ENCODE peak calls at places on chromosomes 6 and 20, in five cellular contexts. One of them, this sample, is unnamed.

GRCh38 chr6:35926509-35927215 is 5.8 kb upstream of the SRPK1 start:
- DNase-seq in ovary: no peak
- DNase-seq in mammary epithelial cell: no peak
- DNase-seq in heart right ventricle: no peak
- DNase-seq in pancreas: no peak
- DNase-seq in this sample: no peak

GRCh38 chr20:38125157-38126056 is 39.7 kb downstream of the TGM2 start:
- DNase-seq in ovary: peak
- DNase-seq in mammary epithelial cell: no peak
- DNase-seq in heart right ventricle: peak
- DNase-seq in pancreas: peak
- DNase-seq in this sample: peak

GRCh38 chr6:69866351-69867074 is at the start of gene COL19A1:
- DNase-seq in ovary: no peak
- DNase-seq in mammary epithelial cell: no peak
- DNase-seq in heart right ventricle: peak
- DNase-seq in pancreas: peak
- DNase-seq in this sample: peak

GRCh38 chr6:98116513-98116912 is 717.9 kb upstream of the POU3F2 start:
- DNase-seq in ovary: no peak
- DNase-seq in mammary epithelial cell: no peak
- DNase-seq in heart right ventricle: no peak
- DNase-seq in pancreas: no peak
- DNase-seq in this sample: no peak

GRCh38 chr20:61934716-61935530 is 130.8 kb downstream of the TAF4 start:
- DNase-seq in ovary: peak
- DNase-seq in mammary epithelial cell: no peak
- DNase-seq in heart right ventricle: no peak
- DNase-seq in pancreas: no peak
- DNase-seq in this sample: no peak

GRCh38 chr6:4280721-4281120 is 145.3 kb upstream of the ECI2 start:
- DNase-seq in ovary: no peak
- DNase-seq in mammary epithelial cell: peak
- DNase-seq in heart right ventricle: no peak
- DNase-seq in pancreas: no peak
- DNase-seq in this sample: peak

GRCh38 chr20:59406446-59406845 is 106.0 kb downstream of the EDN3 start:
- DNase-seq in ovary: no peak
- DNase-seq in mammary epithelial cell: no peak
- DNase-seq in heart right ventricle: no peak
- DNase-seq in pancreas: no peak
- DNase-seq in this sample: no peak

GRCh38 chr6:81624443-81624842 is 128.0 kb downstream of the TENT5A start:
- DNase-seq in ovary: no peak
- DNase-seq in mammary epithelial cell: no peak
- DNase-seq in heart right ventricle: no peak
- DNase-seq in pancreas: no peak
- DNase-seq in this sample: no peak

GRCh38 chr6:169190970-169191369 is 62.7 kb downstream of the THBS2 start:
- DNase-seq in ovary: no peak
- DNase-seq in mammary epithelial cell: no peak
- DNase-seq in heart right ventricle: no peak
- DNase-seq in pancreas: no peak
- DNase-seq in this sample: peak

GRCh38 chr6:125088963-125089362 is 64.6 kb upstream of the TPD52L1 start:
- DNase-seq in ovary: no peak
- DNase-seq in mammary epithelial cell: no peak
- DNase-seq in heart right ventricle: no peak
- DNase-seq in pancreas: no peak
- DNase-seq in this sample: no peak

GRCh38 chr6:99746261-99746895 is 139.7 kb downstream of the PRDM13 start:
- DNase-seq in ovary: peak
- DNase-seq in mammary epithelial cell: peak
- DNase-seq in heart right ventricle: peak
- DNase-seq in pancreas: peak
- DNase-seq in this sample: peak

GRCh38 chr20:61316351-61316750 is 64.3 kb downstream of the CDH4 start:
- DNase-seq in ovary: no peak
- DNase-seq in mammary epithelial cell: no peak
- DNase-seq in heart right ventricle: no peak
- DNase-seq in pancreas: no peak
- DNase-seq in this sample: no peak

GRCh38 chr20:59677586-59677985 is 73.2 kb downstream of the PHACTR3 start:
- DNase-seq in ovary: no peak
- DNase-seq in mammary epithelial cell: no peak
- DNase-seq in heart right ventricle: no peak
- DNase-seq in pancreas: no peak
- DNase-seq in this sample: no peak

GRCh38 chr6:4931530-4932505 is 72.0 kb downstream of the RPP40 start:
- DNase-seq in ovary: no peak
- DNase-seq in mammary epithelial cell: peak
- DNase-seq in heart right ventricle: no peak
- DNase-seq in pancreas: no peak
- DNase-seq in this sample: no peak

GRCh38 chr6:56515081-56515905 is 127.4 kb downstream of the DST start:
- DNase-seq in ovary: no peak
- DNase-seq in mammary epithelial cell: no peak
- DNase-seq in heart right ventricle: no peak
- DNase-seq in pancreas: no peak
- DNase-seq in this sample: no peak

GRCh38 chr6:169956580-169956979 is 205.2 kb downstream of the ERMARD start:
- DNase-seq in ovary: no peak
- DNase-seq in mammary epithelial cell: no peak
- DNase-seq in heart right ventricle: no peak
- DNase-seq in pancreas: no peak
- DNase-seq in this sample: no peak

GRCh38 chr20:47152078-47152477 is 204.4 kb downstream of the ZMYND8 start:
- DNase-seq in ovary: no peak
- DNase-seq in mammary epithelial cell: no peak
- DNase-seq in heart right ventricle: no peak
- DNase-seq in pancreas: no peak
- DNase-seq in this sample: no peak

GRCh38 chr6:163793584-163793983 is 379.1 kb downstream of the QKI start:
- DNase-seq in ovary: no peak
- DNase-seq in mammary epithelial cell: peak
- DNase-seq in heart right ventricle: no peak
- DNase-seq in pancreas: no peak
- DNase-seq in this sample: no peak

GRCh38 chr20:59735917-59736316 is 131.6 kb downstream of the PHACTR3 start:
- DNase-seq in ovary: no peak
- DNase-seq in mammary epithelial cell: no peak
- DNase-seq in heart right ventricle: no peak
- DNase-seq in pancreas: no peak
- DNase-seq in this sample: no peak

DNA sequence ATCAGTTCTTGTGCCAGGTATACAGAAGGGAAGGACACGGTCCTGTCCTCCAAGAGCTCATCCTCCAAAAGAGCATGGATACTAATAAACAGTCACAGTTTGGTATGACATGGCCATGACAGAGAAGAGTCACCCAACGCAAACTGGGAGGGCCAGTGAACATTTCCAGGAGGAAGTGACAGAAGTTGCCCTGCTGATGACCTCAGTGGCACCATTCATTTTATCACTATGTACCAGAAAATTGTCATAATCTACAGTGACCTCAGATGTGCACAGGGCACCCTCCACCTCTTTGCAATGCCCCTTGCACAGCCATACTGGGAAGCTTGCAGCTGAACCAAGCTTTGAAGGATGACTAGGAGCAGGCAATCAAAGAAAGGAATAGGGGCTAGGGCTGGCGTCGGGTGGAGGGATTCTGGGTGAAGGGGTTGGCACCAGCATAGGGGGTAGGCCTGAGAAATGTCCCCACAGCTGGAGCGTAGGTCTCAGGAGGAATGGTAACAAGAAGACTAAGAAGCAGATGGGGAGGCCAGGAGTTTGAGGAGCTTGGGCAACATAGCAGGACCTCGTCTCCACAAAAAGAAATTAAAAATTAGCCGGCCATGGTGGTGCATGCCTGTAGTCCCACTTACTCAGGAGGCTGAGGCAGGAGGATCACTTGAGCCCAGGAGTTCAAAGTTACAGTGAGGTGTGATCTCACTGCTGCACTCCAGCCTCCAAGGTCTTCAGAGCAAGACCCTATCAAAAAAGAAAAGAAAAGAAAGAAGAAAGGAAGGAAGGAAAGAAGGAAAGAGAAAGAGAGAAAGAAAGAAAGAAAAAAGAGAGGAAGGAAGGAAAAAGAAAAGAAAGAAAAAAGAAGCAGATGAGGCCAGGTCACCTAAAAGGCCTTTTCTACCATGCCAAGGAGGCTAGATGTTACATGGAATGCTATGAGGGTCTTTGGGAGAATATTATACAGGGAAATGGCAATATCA is 65.3 kb upstream of the SNX9 start:
- DNase-seq in ovary: no peak
- DNase-seq in mammary epithelial cell: no peak
- DNase-seq in heart right ventricle: no peak
- DNase-seq in pancreas: no peak
- DNase-seq in this sample: no peak
- H3K27ac ChIP-seq in ovary: no peak
- H3K27ac ChIP-seq in mammary epithelial cell: no peak
- H3K27ac ChIP-seq in heart right ventricle: no peak
- H3K27ac ChIP-seq in pancreas: no peak
- H3K27ac ChIP-seq in this sample: peak

GRCh38 chr6:9250852-9251251 is 815.5 kb upstream of the SLC35B3 start:
- DNase-seq in ovary: no peak
- DNase-seq in mammary epithelial cell: peak
- DNase-seq in heart right ventricle: peak
- DNase-seq in pancreas: peak
- DNase-seq in this sample: peak
- TF ChIP-seq CTCF in ovary: no peak
- TF ChIP-seq CTCF in mammary epithelial cell: peak
- TF ChIP-seq CTCF in heart right ventricle: peak
- TF ChIP-seq CTCF in pancreas: peak
- TF ChIP-seq CTCF in this sample: peak

GRCh38 chr6:37799263-37799644 is 20.3 kb upstream of the ZFAND3 start:
- DNase-seq in ovary: no peak
- DNase-seq in mammary epithelial cell: no peak
- DNase-seq in heart right ventricle: no peak
- DNase-seq in pancreas: no peak
- DNase-seq in this sample: no peak

GRCh38 chr6:37802810-37803209 is 16.7 kb upstream of the ZFAND3 start:
- DNase-seq in ovary: no peak
- DNase-seq in mammary epithelial cell: no peak
- DNase-seq in heart right ventricle: no peak
- DNase-seq in pancreas: no peak
- DNase-seq in this sample: peak

GRCh38 chr6:37804676-37805075 is 14.9 kb upstream of the ZFAND3 start:
- DNase-seq in ovary: no peak
- DNase-seq in mammary epithelial cell: no peak
- DNase-seq in heart right ventricle: no peak
- DNase-seq in pancreas: no peak
- DNase-seq in this sample: no peak

GRCh38 chr6:37798436-37799262 is 20.9 kb upstream of the ZFAND3 start:
- DNase-seq in ovary: no peak
- DNase-seq in mammary epithelial cell: no peak
- DNase-seq in heart right ventricle: no peak
- DNase-seq in pancreas: no peak
- DNase-seq in this sample: no peak

DNA sequence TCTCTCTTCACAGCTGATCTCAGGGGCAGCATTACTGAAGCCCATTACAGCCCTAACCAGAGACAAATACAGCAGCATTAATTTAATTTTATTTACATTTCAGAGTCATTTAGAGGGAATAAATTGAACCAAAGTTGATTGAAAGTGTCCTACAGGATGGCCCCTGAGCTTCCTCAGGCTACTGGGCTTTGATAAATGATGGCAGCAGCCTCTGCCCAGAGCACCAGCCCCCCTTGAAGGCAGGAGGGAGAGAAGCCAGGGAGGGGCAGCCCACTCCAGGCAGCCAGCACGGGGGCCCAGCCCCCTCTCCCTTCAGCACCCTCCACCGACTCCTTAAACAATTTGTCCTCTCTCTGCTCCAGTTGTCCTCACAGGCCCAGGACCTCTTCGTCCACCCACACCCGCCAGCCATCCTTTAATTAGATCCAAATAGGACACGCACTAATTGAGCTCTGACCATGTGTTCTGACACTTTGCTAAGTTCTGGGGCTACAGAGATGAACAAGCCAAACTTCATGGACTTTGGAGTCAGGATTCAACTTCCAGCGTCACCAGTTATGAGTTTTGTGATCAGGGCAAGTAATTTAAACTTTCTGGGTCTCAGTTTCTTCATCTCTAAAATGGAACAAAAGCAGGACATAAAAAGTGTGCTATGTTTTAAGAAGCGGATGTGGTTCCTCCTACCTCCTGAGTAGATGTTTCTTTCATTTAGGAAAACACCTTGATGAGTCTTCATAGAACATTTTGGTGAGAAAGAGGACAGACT is 18.4 kb upstream of the ZFAND3 start:
- DNase-seq in ovary: no peak
- DNase-seq in mammary epithelial cell: no peak
- DNase-seq in heart right ventricle: no peak
- DNase-seq in pancreas: no peak
- DNase-seq in this sample: peak
- H3K27ac ChIP-seq in ovary: no peak
- H3K27ac ChIP-seq in mammary epithelial cell: no peak
- H3K27ac ChIP-seq in heart right ventricle: no peak
- H3K27ac ChIP-seq in pancreas: no peak
- H3K27ac ChIP-seq in this sample: no peak

GRCh38 chr6:159121387-159121955 is 47.7 kb upstream of the FNDC1 start:
- DNase-seq in ovary: no peak
- DNase-seq in mammary epithelial cell: no peak
- DNase-seq in heart right ventricle: no peak
- DNase-seq in pancreas: no peak
- DNase-seq in this sample: no peak

GRCh38 chr6:159126590-159126989 is 42.6 kb upstream of the FNDC1 start:
- DNase-seq in ovary: no peak
- DNase-seq in mammary epithelial cell: no peak
- DNase-seq in heart right ventricle: peak
- DNase-seq in pancreas: no peak
- DNase-seq in this sample: peak

GRCh38 chr6:159127701-159128100 is 41.5 kb upstream of the FNDC1 start:
- DNase-seq in ovary: no peak
- DNase-seq in mammary epithelial cell: no peak
- DNase-seq in heart right ventricle: no peak
- DNase-seq in pancreas: no peak
- DNase-seq in this sample: no peak

GRCh38 chr6:159125977-159126376 is 43.2 kb upstream of the FNDC1 start:
- DNase-seq in ovary: no peak
- DNase-seq in mammary epithelial cell: no peak
- DNase-seq in heart right ventricle: peak
- DNase-seq in pancreas: no peak
- DNase-seq in this sample: no peak

DNA sequence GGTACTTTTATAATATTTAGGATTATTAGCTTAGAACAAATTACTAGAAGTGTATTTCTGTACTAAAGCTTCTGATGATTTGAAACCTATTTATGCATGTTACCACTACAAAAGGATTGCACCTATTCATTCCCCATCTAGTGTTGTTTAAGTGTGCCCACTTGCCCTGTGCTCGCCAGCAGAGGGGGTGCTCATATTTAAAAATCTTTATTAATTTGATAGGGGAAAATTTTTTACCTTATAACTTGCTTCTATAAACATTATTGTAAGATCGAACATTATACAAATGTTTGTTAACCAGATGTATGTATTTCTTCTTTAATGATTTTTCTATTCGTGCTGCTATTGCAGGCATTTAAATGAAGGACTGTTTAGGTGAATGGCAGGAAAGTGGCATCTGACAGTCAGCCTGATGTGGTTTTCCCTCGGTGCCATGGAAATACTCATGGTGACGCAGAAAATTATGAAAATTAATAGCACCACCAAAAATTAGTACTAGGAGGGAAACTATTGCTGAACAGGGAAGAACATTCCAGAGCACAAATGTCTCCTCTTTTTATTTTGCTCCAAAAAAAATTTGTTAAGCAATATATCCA is 44.1 kb upstream of the FNDC1 start:
- DNase-seq in ovary: no peak
- DNase-seq in mammary epithelial cell: no peak
- DNase-seq in heart right ventricle: no peak
- DNase-seq in pancreas: no peak
- DNase-seq in this sample: no peak
- TF ChIP-seq CTCF in ovary: no peak
- TF ChIP-seq CTCF in mammary epithelial cell: peak
- TF ChIP-seq CTCF in heart right ventricle: peak
- TF ChIP-seq CTCF in pancreas: no peak
- TF ChIP-seq CTCF in this sample: no peak